ENCODE peak calls at places on chromosomes 12 and 14, in four cellular contexts. W is pancreas, E is retinal pigment epithelial cell, N is BJ. L is an unnamed sample.

GRCh38 chr12:120012067-120012621 is 23.1 kb downstream of the BICDL1 start:
- DNase-seq in W (no peak), E (no peak), N (no peak), L (peak)

GRCh38 chr14:96928779-96929380 is 131.7 kb downstream of the VRK1 start:
- DNase-seq in W (no peak), E (no peak), N (no peak), L (no peak)

GRCh38 chr12:108567388-108567787 is 5.0 kb downstream of the ISCU start:
- DNase-seq in W (no peak), E (no peak), N (no peak), L (no peak)

GRCh38 chr12:4116251-4117111 is 157.1 kb upstream of the CCND2 start:
- DNase-seq in W (no peak), E (no peak), N (peak), L (no peak)

GRCh38 chr12:49748800-49749199 is 7.4 kb downstream of the TMBIM6 start:
- DNase-seq in W (no peak), E (no peak), N (no peak), L (no peak)

GRCh38 chr14:45140661-45141187 is 5.0 kb downstream of the FANCM start:
- DNase-seq in W (no peak), E (no peak), N (no peak), L (no peak)

GRCh38 chr14:105774001-105774400 is 247.6 kb downstream of the TMEM121 start:
- DNase-seq in W (no peak), E (no peak), N (no peak), L (no peak)

GRCh38 chr12:12518919-12519318 is 43.7 kb downstream of the DUSP16 start:
- DNase-seq in W (no peak), E (no peak), N (no peak), L (no peak)

GRCh38 chr14:84566109-84566508 is 963.8 kb upstream of the FLRT2 start:
- DNase-seq in W (no peak), E (no peak), N (no peak), L (no peak)

GRCh38 chr12:109949089-109949488 is 47.1 kb downstream of the GIT2 start:
- DNase-seq in W (peak), E (peak), N (no peak), L (no peak)

GRCh38 chr14:64074961-64075619 is 219.1 kb downstream of the ESR2 start:
- DNase-seq in W (no peak), E (peak), N (peak), L (no peak)

GRCh38 chr14:77988966-77989365 is 181.2 kb upstream of the NRXN3 start:
- DNase-seq in W (no peak), E (no peak), N (peak), L (peak)

GRCh38 chr14:90726656-90727055 is 89.6 kb downstream of the TTC7B start:
- DNase-seq in W (no peak), E (peak), N (peak), L (peak)

GRCh38 chr14:78448483-78449094 is 278.4 kb downstream of the NRXN3 start:
- DNase-seq in W (peak), E (no peak), N (no peak), L (peak)

GRCh38 chr14:39006721-39007410 is 96.2 kb downstream of the SEC23A start:
- DNase-seq in W (no peak), E (peak), N (no peak), L (no peak)

GRCh38 chr12:122862110-122862634 is 26.9 kb downstream of the HIP1R start:
- DNase-seq in W (no peak), E (no peak), N (no peak), L (no peak)

GRCh38 chr14:103392106-103392505 is 6.9 kb downstream of the MARK3 start:
- DNase-seq in W (no peak), E (no peak), N (no peak), L (no peak)

GRCh38 chr14:103395245-103395644 is 10.0 kb downstream of the MARK3 start:
- DNase-seq in W (no peak), E (no peak), N (no peak), L (no peak)

GRCh38 chr14:103393078-103393477 is 7.9 kb downstream of the MARK3 start:
- DNase-seq in W (no peak), E (no peak), N (no peak), L (no peak)

GRCh38 chr14:103392572-103392971 is 7.4 kb downstream of the MARK3 start:
- DNase-seq in W (no peak), E (no peak), N (no peak), L (no peak)

GRCh38 chr14:103393687-103394626 is 8.7 kb downstream of the MARK3 start:
- DNase-seq in W (peak), E (no peak), N (no peak), L (no peak)
- H3K4me3 ChIP-seq in W (no peak), E (no peak), N (no peak), L (no peak)

DNA sequence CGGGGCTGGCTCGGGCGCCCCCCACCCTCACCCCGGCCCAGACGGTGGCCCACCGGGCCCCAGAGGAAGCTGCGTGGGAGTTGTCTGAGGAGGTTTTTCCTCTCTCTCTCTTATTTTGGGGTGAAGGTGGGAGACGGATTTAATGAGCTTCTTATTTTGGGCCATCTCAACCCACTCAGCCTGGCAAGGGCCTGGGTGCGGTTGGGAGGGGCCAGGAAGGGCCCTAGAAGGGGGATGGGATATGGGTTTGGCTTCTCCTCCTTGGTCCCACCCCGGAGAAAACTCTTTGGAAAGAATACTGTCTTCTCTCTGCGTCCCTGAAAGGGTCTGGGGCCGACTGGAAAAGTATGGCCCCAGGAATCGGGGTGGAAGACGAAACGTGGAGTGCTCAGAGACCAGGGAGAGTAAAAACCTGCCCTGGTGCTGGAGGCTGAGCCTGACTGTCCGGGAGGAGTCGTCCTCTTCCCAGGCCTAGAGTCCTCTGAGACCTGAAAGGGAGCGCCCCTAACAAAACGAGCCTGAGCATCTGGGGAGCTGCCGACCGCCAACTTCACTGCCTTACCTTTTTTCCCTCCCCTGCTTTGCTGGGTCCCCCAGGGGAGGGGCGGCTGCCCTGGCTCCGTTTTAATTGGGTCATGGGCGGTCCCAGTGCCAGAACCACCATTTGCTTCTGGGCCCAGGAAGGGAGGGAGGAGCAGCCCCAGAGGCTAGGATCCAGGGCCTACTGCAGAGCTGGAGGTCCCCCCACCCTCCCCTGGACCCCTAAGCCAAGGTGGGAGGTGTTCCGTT is 1.6 kb downstream of the MMP14 start:
- DNase-seq in W (no peak), E (no peak), N (no peak), L (no peak)
- H3K4me3 ChIP-seq in W (peak), E (peak), N (peak), L (peak)

GRCh38 chr12:48122065-48122834 is 3.1 kb downstream of the PFKM start:
- DNase-seq in W (no peak), E (no peak), N (no peak), L (no peak)

GRCh38 chr12:48119834-48120195 is 651 bp downstream of the PFKM start:
- DNase-seq in W (no peak), E (no peak), N (no peak), L (no peak)

GRCh38 chr12:48123169-48123568 is 4.0 kb downstream of the PFKM start:
- DNase-seq in W (no peak), E (no peak), N (no peak), L (no peak)

GRCh38 chr12:48119078-48119833 is at the start of gene PFKM:
- DNase-seq in W (peak), E (peak), N (peak), L (peak)

GRCh38 chr12:48121522-48121921 is 2.4 kb downstream of the PFKM start:
- DNase-seq in W (no peak), E (no peak), N (no peak), L (no peak)
- H3K4me3 ChIP-seq in W (no peak), E (no peak), N (no peak), L (no peak)

GRCh38 chr14:89576960-89577359 is 159.9 kb upstream of the FOXN3 start:
- DNase-seq in W (no peak), E (no peak), N (no peak), L (no peak)
- H3K4me3 ChIP-seq in W (no peak), E (no peak), N (no peak), L (no peak)

DNA sequence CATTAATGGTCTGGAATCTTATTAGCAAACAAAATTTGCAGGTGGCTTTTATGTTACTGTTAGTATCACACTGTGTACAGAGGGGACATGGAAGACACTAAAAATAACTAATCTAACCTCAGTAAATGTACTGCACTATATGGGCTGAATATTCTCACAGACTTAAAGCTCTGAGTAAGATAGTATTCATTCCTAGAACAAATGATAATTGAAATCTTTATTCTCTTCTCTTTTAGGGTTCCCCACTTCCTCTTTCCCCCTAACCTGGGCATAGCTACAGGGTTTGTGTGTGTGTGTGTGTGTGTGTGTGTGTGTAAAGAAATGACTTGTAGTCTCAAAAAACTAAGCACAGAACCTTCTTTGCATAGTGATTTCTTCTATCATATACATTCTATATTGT is 21.4 kb upstream of the HECTD1 start:
- DNase-seq in W (no peak), E (no peak), N (no peak), L (no peak)
- H3K4me3 ChIP-seq in W (no peak), E (no peak), N (no peak), L (no peak)

GRCh38 chr12:57456737-57457490 is 1.8 kb downstream of the INHBE start:
- DNase-seq in W (no peak), E (no peak), N (no peak), L (no peak)
- H3K4me3 ChIP-seq in W (no peak), E (no peak), N (no peak), L (no peak)

L was measured in HFF-Myc.